ENCODE peak calls at places on chromosomes 11 and 22, in ten cellular contexts. X, V, C, K, G, S, W, A, Z and B are unnamed samples.

GRCh38 chr11:6319879-6320410 is 356 bp downstream of the CAVIN3 start:
- DNase-seq in K (peak), W (peak), Z (no peak), X (peak), C (no peak), S (peak), V (peak), G (peak), A (peak), B (peak)

GRCh38 chr11:36356201-36356600 is 60.1 kb downstream of the PRR5L start:
- DNase-seq in C (no peak), G (no peak), Z (no peak), S (no peak), A (no peak), K (no peak), X (no peak), W (no peak), V (peak), B (peak)

GRCh38 chr11:8878771-8879170 is 32.2 kb upstream of the AKIP1 start:
- DNase-seq in Z (no peak), C (no peak), V (no peak), W (no peak), X (no peak), G (no peak), S (no peak), K (no peak), A (no peak), B (no peak)

GRCh38 chr22:37639771-37640590 is 512 bp downstream of the SH3BP1 start:
- DNase-seq in X (no peak), A (no peak), C (no peak), K (no peak), W (no peak), Z (no peak), G (peak), S (no peak), V (no peak), B (no peak)

GRCh38 chr11:27242591-27242990 is 120.4 kb downstream of the CCDC34 start:
- DNase-seq in C (no peak), K (no peak), X (no peak), A (no peak), S (no peak), G (no peak), Z (no peak), V (no peak), W (no peak), B (no peak)

GRCh38 chr22:28015676-28016601 is 96.9 kb upstream of the PITPNB start:
- DNase-seq in W (no peak), S (no peak), X (no peak), C (no peak), A (no peak), G (no peak), K (no peak), Z (no peak), V (peak), B (no peak)

GRCh38 chr22:36884314-36885158 is 23.7 kb downstream of the NCF4 start:
- DNase-seq in V (no peak), X (no peak), K (no peak), W (no peak), S (no peak), C (no peak), A (no peak), Z (no peak), G (no peak), B (no peak)

GRCh38 chr11:83004855-83005556 is 66.7 kb downstream of the RAB30 start:
- DNase-seq in W (no peak), S (no peak), A (no peak), X (no peak), C (no peak), K (no peak), Z (no peak), G (peak), V (no peak), B (no peak)

GRCh38 chr11:71442123-71442522 is 6.1 kb downstream of the DHCR7 start:
- DNase-seq in C (no peak), G (no peak), X (no peak), V (peak), K (no peak), S (no peak), W (no peak), Z (no peak), A (no peak), B (no peak)

GRCh38 chr22:17305076-17305475 is 64.2 kb upstream of the CECR2 start:
- DNase-seq in K (no peak), A (no peak), S (no peak), X (no peak), Z (no peak), G (no peak), C (no peak), V (no peak), W (no peak), B (no peak)

GRCh38 chr11:115860246-115860645 is 356.0 kb upstream of the CADM1 start:
- DNase-seq in Z (no peak), K (no peak), W (no peak), V (no peak), S (no peak), X (no peak), A (no peak), G (no peak), C (no peak), B (no peak)

GRCh38 chr11:87374206-87374793 is 336.6 kb downstream of the TMEM135 start:
- DNase-seq in A (no peak), V (no peak), X (no peak), G (no peak), W (no peak), Z (no peak), K (no peak), C (no peak), S (no peak), B (no peak)

GRCh38 chr11:26467506-26467905 is 104.6 kb downstream of the MUC15 start:
- DNase-seq in K (no peak), W (no peak), C (no peak), Z (no peak), V (no peak), X (no peak), A (no peak), S (no peak), G (no peak), B (no peak)

GRCh38 chr11:125257185-125257584 is 92.6 kb downstream of the PKNOX2 start:
- DNase-seq in V (no peak), G (no peak), S (no peak), K (peak), A (no peak), X (no peak), W (no peak), Z (no peak), C (no peak), B (no peak)

GRCh38 chr22:29765905-29766631 is 739 bp downstream of the ZMAT5 start:
- DNase-seq in S (no peak), X (peak), Z (peak), A (no peak), K (peak), C (no peak), V (peak), G (peak), W (no peak), B (peak)

GRCh38 chr22:44387486-44387885 is 74.7 kb upstream of the SHISAL1 start:
- DNase-seq in A (no peak), K (no peak), X (no peak), C (no peak), G (no peak), S (no peak), W (no peak), V (no peak), Z (no peak), B (no peak)

GRCh38 chr11:85682330-85683305 is 3.4 kb downstream of the CCDC89 start:
- DNase-seq in K (no peak), A (no peak), G (peak), Z (peak), V (peak), C (peak), X (peak), S (peak), W (peak), B (peak)

GRCh38 chr22:44483878-44484277 is 14.2 kb downstream of the RTL6 start:
- DNase-seq in Z (no peak), S (no peak), G (no peak), K (no peak), V (no peak), A (no peak), C (no peak), X (no peak), W (no peak), B (no peak)

GRCh38 chr11:100876826-100877545 is 189.9 kb downstream of the ARHGAP42 start:
- DNase-seq in W (peak), V (no peak), Z (no peak), A (no peak), C (no peak), X (no peak), G (peak), S (no peak), K (no peak), B (no peak)

GRCh38 chr11:47714554-47715081 is 551 bp downstream of the AGBL2 start:
- DNase-seq in G (peak), S (no peak), V (no peak), K (no peak), C (no peak), W (no peak), Z (no peak), A (no peak), X (peak), B (peak)